ENCODE peak calls at places on chromosomes 4 and X, in seven cellular contexts. S is esophagus squamous epithelium; M is endodermal cell; D is CD8-positive, alpha-beta T cell; N is lower leg skin; Q is right atrium auricular region; T is Panc1. C is an unnamed sample.

GRCh38 chr4:7627251-7628250 is 192.8 kb upstream of the PSAPL1 start:
- DNase-seq in S (no peak), M (no peak), D (no peak), N (no peak), Q (no peak), T (no peak), C (no peak)

GRCh38 chr4:153220709-153221367 is 16.6 kb downstream of the TRIM2 start:
- DNase-seq in S (no peak), M (no peak), D (no peak), N (no peak), Q (no peak), T (no peak), C (no peak)

GRCh38 chr4:109648266-109648996 is 54.8 kb downstream of the CASP6 start:
- DNase-seq in S (no peak), M (no peak), D (no peak), N (no peak), Q (no peak), T (no peak), C (no peak)

GRCh38 chr4:169821402-169821801 is 63.7 kb upstream of the HPF1 start:
- DNase-seq in S (no peak), M (no peak), D (no peak), N (no peak), Q (no peak), T (no peak), C (no peak)

GRCh38 chr4:153728660-153729059 is 31.2 kb downstream of the RNF175 start:
- DNase-seq in S (no peak), M (no peak), D (no peak), N (no peak), Q (no peak), T (no peak), C (no peak)

GRCh38 chrX:16739574-16739973 is 20.2 kb downstream of the SYAP1 start:
- DNase-seq in S (no peak), M (no peak), D (no peak), N (no peak), Q (no peak), T (no peak), C (no peak)

GRCh38 chr4:80015407-80016189 is 57.4 kb downstream of the ANTXR2 start:
- DNase-seq in S (no peak), M (no peak), D (no peak), N (no peak), Q (no peak), T (no peak), C (no peak)

GRCh38 chrX:41064028-41064427 is 21.2 kb upstream of the USP9X start:
- DNase-seq in S (no peak), M (no peak), D (no peak), N (no peak), Q (no peak), T (no peak), C (no peak)

GRCh38 chrX:1564750-1565683 is 26.4 kb upstream of the AKAP17A start:
- DNase-seq in S (no peak), M (no peak), D (no peak), N (no peak), Q (peak; percentile 32), T (no peak), C (no peak)

GRCh38 chr4:56469489-56470210 is 2.2 kb downstream of the SRP72 start:
- DNase-seq in S (no peak), M (no peak), D (no peak), N (no peak), Q (no peak), T (no peak), C (no peak)

GRCh38 chrX:149060921-149061320 is 444.2 kb downstream of the IDS start:
- DNase-seq in S (no peak), M (no peak), D (no peak), N (no peak), Q (no peak), T (no peak), C (no peak)

GRCh38 chr4:1768367-1769034 is 24.6 kb upstream of the FGFR3 start:
- DNase-seq in S (no peak), M (no peak), D (no peak), N (no peak), Q (no peak), T (no peak), C (no peak)
- H3K4me3 ChIP-seq in S (peak overlapping the region; percentile 72), M (peak overlapping the region; percentile 62), D (no peak overlapping the region), N (no peak overlapping the region), Q (no peak overlapping the region), T (no peak overlapping the region), C (no peak overlapping the region)

GRCh38 chr4:88452941-88453340 is 4.0 kb upstream of the HERC5 start:
- DNase-seq in S (no peak), M (no peak), D (no peak), N (no peak), Q (no peak), T (no peak), C (no peak)

GRCh38 chr4:88457307-88458090 is 580 bp downstream of the HERC5 start:
- DNase-seq in S (no peak), M (peak; percentile 86), D (no peak), N (peak; percentile 16), Q (no peak), T (no peak), C (peak; percentile 75)

GRCh38 chr4:88451205-88451604 is 5.7 kb upstream of the HERC5 start:
- DNase-seq in S (no peak), M (no peak), D (no peak), N (no peak), Q (no peak), T (no peak), C (no peak)

GRCh38 chr4:88458091-88458740 is 1.3 kb downstream of the HERC5 start:
- DNase-seq in S (no peak), M (no peak), D (no peak), N (no peak), Q (no peak), T (no peak), C (no peak)

GRCh38 chr4:88456757-88457306 is at the start of gene HERC5:
- DNase-seq in S (peak; percentile 50), M (peak; percentile 97), D (peak; percentile 84), N (peak; percentile 85), Q (peak; percentile 95), T (peak; percentile 80), C (peak; percentile 83)
- H3K4me3 ChIP-seq in S (peak within 1 kb of the TSS; percentile 89), M (peak within 1 kb of the TSS; percentile 78), D (peak within 1 kb of the TSS; percentile 79), N (peak within 1 kb of the TSS; percentile 46), Q (peak within 1 kb of the TSS; percentile 70), T (peak within 1 kb of the TSS; percentile 53), C (peak within 1 kb of the TSS; percentile 99)

DNA sequence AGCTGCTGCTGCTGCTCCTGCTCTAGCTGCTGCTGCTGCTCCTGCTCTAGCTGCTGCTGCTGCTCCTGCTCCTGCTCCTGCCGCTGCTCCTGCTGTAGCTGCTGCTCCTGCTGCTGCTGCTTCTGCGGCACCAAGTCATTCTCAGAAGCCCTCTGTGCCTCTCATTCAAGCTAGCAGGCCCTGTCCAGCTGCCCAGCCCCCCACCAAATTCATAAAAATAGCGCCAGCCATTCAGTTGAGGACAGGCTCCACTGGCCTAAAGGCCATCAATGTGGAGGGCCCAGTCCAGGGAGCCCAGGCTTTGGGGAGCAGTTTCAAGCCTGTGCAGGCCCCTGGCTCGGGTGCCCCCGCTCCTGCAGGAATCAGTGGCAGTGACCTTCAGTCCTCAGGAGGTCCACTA is 3.9 kb downstream of the SUPT20HL1 start:
- DNase-seq in S (no peak), M (no peak), D (no peak), N (no peak), Q (no peak), T (no peak), C (no peak)
- H3K4me3 ChIP-seq in S (no peak overlapping the region), M (no peak overlapping the region), D (no peak overlapping the region), N (no peak overlapping the region), Q (no peak overlapping the region), T (no peak overlapping the region), C (no peak overlapping the region)

GRCh38 chr4:96093563-96093962 is 253.7 kb downstream of the PDHA2 start:
- DNase-seq in S (no peak), M (no peak), D (no peak), N (no peak), Q (no peak), T (no peak), C (no peak)
- H3K4me3 ChIP-seq in S (no peak overlapping the region), M (no peak overlapping the region), D (no peak overlapping the region), N (no peak overlapping the region), Q (no peak overlapping the region), T (no peak overlapping the region), C (no peak overlapping the region)

GRCh38 chr4:87036713-87037112 is 101.9 kb downstream of the AFF1 start:
- DNase-seq in S (no peak), M (no peak), D (no peak), N (no peak), Q (no peak), T (no peak), C (no peak)

GRCh38 chr4:87035881-87036509 is 101.2 kb downstream of the AFF1 start:
- DNase-seq in S (no peak), M (no peak), D (no peak), N (no peak), Q (no peak), T (no peak), C (no peak)

GRCh38 chr4:87041142-87041541 is 106.3 kb downstream of the AFF1 start:
- DNase-seq in S (no peak), M (no peak), D (no peak), N (peak; percentile 54), Q (peak; percentile 82), T (no peak), C (no peak)

GRCh38 chr4:87037921-87038320 is 103.1 kb downstream of the AFF1 start:
- DNase-seq in S (no peak), M (no peak), D (no peak), N (no peak), Q (no peak), T (no peak), C (no peak)

GRCh38 chr4:87038837-87039715 is 104.3 kb downstream of the AFF1 start:
- DNase-seq in S (no peak), M (peak; percentile 86), D (no peak), N (no peak), Q (peak; percentile 85), T (no peak), C (peak; percentile 94)
- H3K4me3 ChIP-seq in S (no peak overlapping the region), M (peak overlapping the region; percentile 32), D (no peak overlapping the region), N (no peak overlapping the region), Q (no peak overlapping the region), T (no peak overlapping the region), C (no peak overlapping the region)

GRCh38 chrX:154430916-154431315 is 2.4 kb downstream of the ATP6AP1 start:
- DNase-seq in S (no peak), M (no peak), D (no peak), N (no peak), Q (no peak), T (no peak), C (no peak)

GRCh38 chrX:154431321-154431720 is 2.8 kb downstream of the ATP6AP1 start:
- DNase-seq in S (no peak), M (no peak), D (no peak), N (no peak), Q (no peak), T (no peak), C (peak; percentile 28)

GRCh38 chrX:154429708-154430107 is 1.2 kb downstream of the ATP6AP1 start:
- DNase-seq in S (no peak), M (no peak), D (no peak), N (no peak), Q (no peak), T (no peak), C (no peak)

GRCh38 chrX:154432210-154432609 is 3.7 kb downstream of the ATP6AP1 start:
- DNase-seq in S (no peak), M (no peak), D (no peak), N (no peak), Q (no peak), T (no peak), C (no peak)

DNA sequence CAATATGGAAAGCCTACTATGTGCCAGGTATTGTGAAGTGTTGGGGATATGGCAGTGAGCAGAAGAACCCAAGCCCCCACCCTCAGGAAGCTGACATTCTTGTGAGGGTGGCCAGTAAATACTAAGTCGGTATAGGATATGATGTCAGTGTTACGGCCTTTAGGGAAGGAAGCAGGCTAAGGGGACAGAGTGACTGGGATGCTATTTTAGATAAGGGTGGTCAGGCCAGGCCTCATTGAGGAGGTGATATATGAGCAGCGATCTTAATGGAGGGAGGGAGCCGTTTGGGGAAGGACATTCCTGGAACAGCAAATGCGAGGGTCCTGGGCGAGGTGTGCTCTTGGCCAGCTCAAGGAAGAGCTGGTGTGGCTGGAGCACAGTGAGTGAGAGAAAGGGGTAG is 2.0 kb downstream of the ATP6AP1 start:
- DNase-seq in S (no peak), M (no peak), D (no peak), N (no peak), Q (no peak), T (no peak), C (no peak)
- H3K4me3 ChIP-seq in S (peak overlapping the region; percentile 15), M (no peak overlapping the region), D (no peak overlapping the region), N (no peak overlapping the region), Q (no peak overlapping the region), T (no peak overlapping the region), C (no peak overlapping the region)

C was measured in ascending aorta.